ENCODE peak calls at places on chromosome 6, in six cellular contexts. X is tibial nerve, U is cardiac fibroblast, F is endothelial cell, H is A549, B is progenitor cell of endocrine pancreas. E is an unnamed sample.

GRCh38 chr6:81401970-81402690 is 350.4 kb downstream of the TENT5A start:
- DNase-seq in F (no peak), B (no peak), X (no peak), U (peak), H (no peak), E (no peak)

GRCh38 chr6:107491059-107491609 is 1.2 kb downstream of the SOBP start:
- DNase-seq in U (peak), H (peak), X (peak), B (peak), F (peak), E (peak)

GRCh38 chr6:38427492-38428210 is 212.1 kb downstream of the BTBD9 start:
- DNase-seq in F (no peak), X (no peak), B (no peak), H (no peak), U (no peak), E (no peak)

GRCh38 chr6:90347411-90347841 is 50.8 kb upstream of the BACH2 start:
- DNase-seq in B (no peak), F (no peak), X (no peak), U (no peak), H (no peak), E (no peak)

GRCh38 chr6:124436803-124437202 is 525.4 kb upstream of the RNF217 start:
- DNase-seq in B (no peak), U (no peak), F (no peak), H (no peak), X (no peak), E (no peak)

GRCh38 chr6:158057213-158057987 is 75.7 kb downstream of the SYNJ2 start:
- DNase-seq in U (peak), X (no peak), H (peak), B (no peak), F (no peak), E (peak)

GRCh38 chr6:169253745-169254238 is at the start of gene THBS2:
- DNase-seq in B (no peak), U (peak), F (peak), H (no peak), X (peak), E (no peak)

GRCh38 chr6:148868901-148869300 is 122.1 kb downstream of the UST start:
- DNase-seq in X (no peak), U (no peak), B (no peak), F (no peak), H (no peak), E (no peak)

GRCh38 chr6:6823568-6824224 is 235.2 kb downstream of the LY86 start:
- DNase-seq in H (no peak), F (no peak), U (no peak), B (no peak), X (no peak), E (no peak)

GRCh38 chr6:104601008-104601745 is 258.5 kb downstream of the HACE1 start:
- DNase-seq in B (no peak), X (no peak), U (peak), H (no peak), F (no peak), E (no peak)

GRCh38 chr6:63565727-63566625 is 6.3 kb upstream of the LOC128125822 start:
- DNase-seq in H (no peak), B (no peak), X (no peak), F (no peak), U (no peak), E (no peak)

GRCh38 chr6:146915671-146916127 is 288.5 kb upstream of the STXBP5 start:
- DNase-seq in X (no peak), U (peak), H (peak), B (no peak), F (no peak), E (no peak)

GRCh38 chr6:41572613-41573012 is 26.4 kb downstream of the FOXP4 start:
- DNase-seq in F (no peak), B (no peak), X (no peak), U (no peak), H (no peak), E (no peak)

GRCh38 chr6:100257661-100258395 is 206.9 kb downstream of the SIM1 start:
- DNase-seq in B (no peak), X (no peak), F (no peak), H (peak), U (peak), E (no peak)

GRCh38 chr6:111276335-111276734 is 189.0 kb downstream of the SLC16A10 start:
- DNase-seq in H (no peak), U (no peak), X (no peak), F (no peak), B (no peak), E (no peak)

GRCh38 chr6:128346569-128346968 is 173.8 kb downstream of the PTPRK start:
- DNase-seq in H (no peak), X (no peak), B (no peak), U (no peak), F (no peak), E (no peak)

GRCh38 chr6:3341467-3341866 is 82.7 kb downstream of the PSMG4 start:
- DNase-seq in B (no peak), F (no peak), H (no peak), U (peak), X (peak), E (no peak)

GRCh38 chr6:166277892-166278578 is 30.2 kb downstream of the PRR18 start:
- DNase-seq in U (no peak), B (no peak), F (no peak), H (no peak), X (no peak), E (no peak)

GRCh38 chr6:34630040-34630439 is 66.5 kb downstream of the ILRUN start:
- DNase-seq in U (peak), X (no peak), F (no peak), B (no peak), H (peak), E (no peak)

GRCh38 chr6:79868098-79868722 is 79.1 kb downstream of the ELOVL4 start:
- DNase-seq in U (peak), F (peak), B (peak), X (peak), H (peak), E (no peak)

GRCh38 chr6:28981391-28981832 is 23.7 kb downstream of the ZNF311 start:
- DNase-seq in U (peak), H (peak), X (peak), F (peak), B (peak), E (no peak)

GRCh38 chr6:83921315-83921714 is 61.8 kb downstream of the CYB5R4 start:
- DNase-seq in X (no peak), H (no peak), F (no peak), B (no peak), U (no peak), E (no peak)

GRCh38 chr6:133964702-133965101 is 11.7 kb downstream of the TBPL1 start:
- DNase-seq in F (no peak), H (no peak), X (no peak), B (no peak), U (no peak), E (no peak)

GRCh38 chr6:132289761-132290160 is 111.5 kb downstream of the MOXD1 start:
- DNase-seq in U (no peak), B (no peak), H (no peak), X (no peak), F (no peak), E (no peak)

GRCh38 chr6:128672023-128672422 is 151.6 kb upstream of the PTPRK start:
- DNase-seq in B (no peak), U (no peak), X (no peak), F (no peak), H (no peak), E (no peak)

GRCh38 chr6:39861663-39862062 is 69.5 kb downstream of the DAAM2 start:
- DNase-seq in X (no peak), H (no peak), F (no peak), B (no peak), U (no peak), E (no peak)

GRCh38 chr6:156189195-156189594 is 588.0 kb upstream of the ARID1B start:
- DNase-seq in U (no peak), B (no peak), F (no peak), X (no peak), H (no peak), E (no peak)

GRCh38 chr6:29653452-29654038 is 3.3 kb upstream of the MOG start:
- DNase-seq in B (no peak), X (peak), U (peak), F (peak), H (peak), E (no peak)

GRCh38 chr6:37168809-37169457 is 1.0 kb upstream of the PIM1 start:
- DNase-seq in F (no peak), H (no peak), X (peak), B (no peak), U (peak), E (no peak)

GRCh38 chr6:129890164-129890563 is 29.0 kb upstream of the TMEM244 start:
- DNase-seq in U (peak), H (no peak), X (no peak), F (no peak), B (no peak), E (no peak)

GRCh38 chr6:121321282-121321681 is 13.0 kb downstream of the TBC1D32 start:
- DNase-seq in U (no peak), X (no peak), H (no peak), F (no peak), B (no peak), E (no peak)

GRCh38 chr6:117317261-117317660 is 51.9 kb downstream of the VGLL2 start:
- DNase-seq in H (peak), U (peak), X (no peak), F (no peak), B (no peak), E (no peak)

GRCh38 chr6:52063584-52064400 is 23.6 kb downstream of the PKHD1 start:
- DNase-seq in B (no peak), U (peak), X (no peak), F (peak), H (peak), E (no peak)

GRCh38 chr6:100230976-100231316 is 233.8 kb downstream of the SIM1 start:
- DNase-seq in U (peak), X (no peak), H (peak), B (no peak), F (no peak), E (no peak)

GRCh38 chr6:154410619-154411044 is 54.0 kb upstream of the IPCEF1 start:
- DNase-seq in F (no peak), X (peak), H (peak), U (peak), B (no peak), E (peak)

GRCh38 chr6:151071295-151071694 is 168.5 kb upstream of the AKAP12 start:
- DNase-seq in U (peak), F (no peak), X (peak), B (no peak), H (peak), E (peak)

GRCh38 chr6:49514571-49515484 is 15.1 kb downstream of the GLYATL3 start:
- DNase-seq in B (no peak), X (no peak), U (no peak), F (no peak), H (no peak), E (no peak)

GRCh38 chr6:45310118-45310788 is 17.9 kb upstream of the RUNX2 start:
- DNase-seq in U (no peak), B (no peak), X (no peak), H (no peak), F (peak), E (no peak)